ENCODE peak calls at places on chromosomes 16 and 17, in five cellular contexts. P is stimulated activated CD8-positive, alpha-beta memory T cell treated with anti-CD3 and anti-CD28 coated beads, Interleukin-4, amount 100 ng/mL, for 1 hour; Q is hepatocyte; N is kidney; R is activated T-helper 2 cell treated with anti-CD3 and anti-CD28 coated beads, Interferon-gamma antibody, Interleukin-2, Interleukin-4, amounts not matched to agents 10 μg/mL and 5 μg/mL and 100 μg/mL, durations not matched to agents 14 hours and 24 hours and 36 hours. X is an unnamed sample.

GRCh38 chr16:50296807-50297206 is 30.5 kb downstream of the ADCY7 start:
- DNase-seq in P (no peak), Q (no peak), N (peak; percentile 58), R (no peak), X (no peak)

GRCh38 chr17:17054636-17055035 is 12.4 kb downstream of the MPRIP start:
- DNase-seq in P (no peak), Q (no peak), N (no peak), R (no peak), X (no peak)

GRCh38 chr16:86775401-86775985 is 197.1 kb downstream of the FOXL1 start:
- DNase-seq in P (no peak), Q (no peak), N (no peak), R (no peak), X (no peak)

GRCh38 chr16:51321251-51321650 is 170.2 kb upstream of the SALL1 start:
- DNase-seq in P (no peak), Q (no peak), N (no peak), R (no peak), X (no peak)

GRCh38 chr17:61352771-61353170 is 46.9 kb upstream of the TBX2 start:
- DNase-seq in P (no peak), Q (no peak), N (no peak), R (no peak), X (no peak)

GRCh38 chr17:27879987-27880608 is 13.1 kb downstream of the LYRM9 start:
- DNase-seq in P (peak; percentile 6), Q (peak; percentile 85), N (peak; percentile 79), R (peak; percentile 58), X (peak; percentile 70)

GRCh38 chr16:82643936-82644630 is 17.3 kb downstream of the CDH13 start:
- DNase-seq in P (no peak), Q (no peak), N (no peak), R (no peak), X (no peak)

GRCh38 chr16:87132361-87133014 is 184.7 kb downstream of the C16orf95 start:
- DNase-seq in P (no peak), Q (peak; percentile 51), N (peak; percentile 18), R (no peak), X (no peak)

GRCh38 chr17:15289285-15290185 is 24.4 kb upstream of the PMP22 start:
- DNase-seq in P (no peak), Q (peak; percentile 55), N (no peak), R (no peak), X (no peak)

X was measured in hypothalamus.